ENCODE peak calls at places on chromosomes 5 and 9, in six cellular contexts. One of them, this sample, is unnamed.

GRCh38 chr5:40224421-40224820 is 455.3 kb upstream of the PTGER4 start:
- DNase-seq in endodermal cell: no peak
- DNase-seq in WTC11: no peak
- DNase-seq in stimulated activated CD4-positive, alpha-beta T cell treated with anti-CD3 and anti-CD28 coated beads, Interleukin-15, amount 100 ng/mL, for 24 hours: no peak
- DNase-seq in KG1: no peak
- DNase-seq in DMS53: no peak
- DNase-seq in this sample: no peak

GRCh38 chr9:113604393-113604792 is 140.9 kb downstream of the RGS3 start:
- DNase-seq in endodermal cell: no peak
- DNase-seq in WTC11: no peak
- DNase-seq in stimulated activated CD4-positive, alpha-beta T cell treated with anti-CD3 and anti-CD28 coated beads, Interleukin-15, amount 100 ng/mL, for 24 hours: no peak
- DNase-seq in KG1: no peak
- DNase-seq in DMS53: no peak
- DNase-seq in this sample: no peak

GRCh38 chr9:22141906-22142305 is 132.8 kb upstream of the CDKN2B start:
- DNase-seq in endodermal cell: no peak
- DNase-seq in WTC11: no peak
- DNase-seq in stimulated activated CD4-positive, alpha-beta T cell treated with anti-CD3 and anti-CD28 coated beads, Interleukin-15, amount 100 ng/mL, for 24 hours: no peak
- DNase-seq in KG1: no peak
- DNase-seq in DMS53: no peak
- DNase-seq in this sample: no peak

GRCh38 chr5:95959051-95959963 is 2.3 kb downstream of the ELL2 start:
- DNase-seq in endodermal cell: peak
- DNase-seq in WTC11: no peak
- DNase-seq in stimulated activated CD4-positive, alpha-beta T cell treated with anti-CD3 and anti-CD28 coated beads, Interleukin-15, amount 100 ng/mL, for 24 hours: no peak
- DNase-seq in KG1: no peak
- DNase-seq in DMS53: peak
- DNase-seq in this sample: peak

GRCh38 chr5:159877087-159877486 is 39.2 kb upstream of the ADRA1B start:
- DNase-seq in endodermal cell: no peak
- DNase-seq in WTC11: no peak
- DNase-seq in stimulated activated CD4-positive, alpha-beta T cell treated with anti-CD3 and anti-CD28 coated beads, Interleukin-15, amount 100 ng/mL, for 24 hours: no peak
- DNase-seq in KG1: no peak
- DNase-seq in DMS53: no peak
- DNase-seq in this sample: no peak

GRCh38 chr5:35338169-35338476 is 107.8 kb upstream of the PRLR start:
- DNase-seq in endodermal cell: no peak
- DNase-seq in WTC11: no peak
- DNase-seq in stimulated activated CD4-positive, alpha-beta T cell treated with anti-CD3 and anti-CD28 coated beads, Interleukin-15, amount 100 ng/mL, for 24 hours: no peak
- DNase-seq in KG1: no peak
- DNase-seq in DMS53: peak
- DNase-seq in this sample: no peak

GRCh38 chr5:139660916-139661814 is 13.0 kb downstream of the CXXC5 start:
- DNase-seq in endodermal cell: no peak
- DNase-seq in WTC11: no peak
- DNase-seq in stimulated activated CD4-positive, alpha-beta T cell treated with anti-CD3 and anti-CD28 coated beads, Interleukin-15, amount 100 ng/mL, for 24 hours: no peak
- DNase-seq in KG1: no peak
- DNase-seq in DMS53: no peak
- DNase-seq in this sample: peak

GRCh38 chr5:95958308-95959014 is 3.2 kb downstream of the ELL2 start:
- DNase-seq in endodermal cell: no peak
- DNase-seq in WTC11: no peak
- DNase-seq in stimulated activated CD4-positive, alpha-beta T cell treated with anti-CD3 and anti-CD28 coated beads, Interleukin-15, amount 100 ng/mL, for 24 hours: peak
- DNase-seq in KG1: no peak
- DNase-seq in DMS53: peak
- DNase-seq in this sample: no peak

GRCh38 chr5:175797521-175798038 is 73.8 kb upstream of the CPLX2 start:
- DNase-seq in endodermal cell: peak
- DNase-seq in WTC11: peak
- DNase-seq in stimulated activated CD4-positive, alpha-beta T cell treated with anti-CD3 and anti-CD28 coated beads, Interleukin-15, amount 100 ng/mL, for 24 hours: no peak
- DNase-seq in KG1: no peak
- DNase-seq in DMS53: peak
- DNase-seq in this sample: no peak

GRCh38 chr9:127263664-127264063 is 910 bp upstream of the GARNL3 start:
- DNase-seq in endodermal cell: no peak
- DNase-seq in WTC11: no peak
- DNase-seq in stimulated activated CD4-positive, alpha-beta T cell treated with anti-CD3 and anti-CD28 coated beads, Interleukin-15, amount 100 ng/mL, for 24 hours: no peak
- DNase-seq in KG1: no peak
- DNase-seq in DMS53: no peak
- DNase-seq in this sample: no peak

This sample was measured in GM20000.